ENCODE peak calls at places on chromosomes 6 and 20, in four cellular contexts. One of them, this sample, is unnamed.

GRCh38 chr6:142685852-142686718 is 258.9 kb downstream of the HIVEP2 start:
- DNase-seq in Calu3: no peak
- DNase-seq in stimulated activated CD4-positive, alpha-beta T cell treated with anti-CD3 and anti-CD28 coated beads, Interleukin-1b, Interleukin-23, amount 100 ng/mL, for 24 hours: no peak
- DNase-seq in caudate nucleus: no peak
- DNase-seq in this sample: peak; percentile 28

GRCh38 chr6:94510877-94511276 is 1066.5 kb upstream of the MANEA start:
- DNase-seq in Calu3: no peak
- DNase-seq in stimulated activated CD4-positive, alpha-beta T cell treated with anti-CD3 and anti-CD28 coated beads, Interleukin-1b, Interleukin-23, amount 100 ng/mL, for 24 hours: no peak
- DNase-seq in caudate nucleus: no peak
- DNase-seq in this sample: no peak

GRCh38 chr6:13760948-13761347 is 49.3 kb upstream of the RANBP9 start:
- DNase-seq in Calu3: no peak
- DNase-seq in stimulated activated CD4-positive, alpha-beta T cell treated with anti-CD3 and anti-CD28 coated beads, Interleukin-1b, Interleukin-23, amount 100 ng/mL, for 24 hours: no peak
- DNase-seq in caudate nucleus: no peak
- DNase-seq in this sample: no peak

GRCh38 chr20:56157530-56158203 is 90.9 kb upstream of the MC3R start:
- DNase-seq in Calu3: no peak
- DNase-seq in stimulated activated CD4-positive, alpha-beta T cell treated with anti-CD3 and anti-CD28 coated beads, Interleukin-1b, Interleukin-23, amount 100 ng/mL, for 24 hours: no peak
- DNase-seq in caudate nucleus: no peak
- DNase-seq in this sample: no peak

GRCh38 chr6:3911614-3912336 is 62.6 kb downstream of the FAM50B start:
- DNase-seq in Calu3: peak; percentile 77
- DNase-seq in stimulated activated CD4-positive, alpha-beta T cell treated with anti-CD3 and anti-CD28 coated beads, Interleukin-1b, Interleukin-23, amount 100 ng/mL, for 24 hours: no peak
- DNase-seq in caudate nucleus: no peak
- DNase-seq in this sample: no peak

GRCh38 chr6:91276315-91276714 is 689.4 kb upstream of the MAP3K7 start:
- DNase-seq in Calu3: no peak
- DNase-seq in stimulated activated CD4-positive, alpha-beta T cell treated with anti-CD3 and anti-CD28 coated beads, Interleukin-1b, Interleukin-23, amount 100 ng/mL, for 24 hours: no peak
- DNase-seq in caudate nucleus: no peak
- DNase-seq in this sample: no peak

GRCh38 chr6:87574237-87574636 is 15.6 kb downstream of the RARS2 start:
- DNase-seq in Calu3: no peak
- DNase-seq in stimulated activated CD4-positive, alpha-beta T cell treated with anti-CD3 and anti-CD28 coated beads, Interleukin-1b, Interleukin-23, amount 100 ng/mL, for 24 hours: no peak
- DNase-seq in caudate nucleus: no peak
- DNase-seq in this sample: no peak

GRCh38 chr6:117605169-117605826 is 3.0 kb upstream of the GOPC start:
- DNase-seq in Calu3: peak; percentile 59
- DNase-seq in stimulated activated CD4-positive, alpha-beta T cell treated with anti-CD3 and anti-CD28 coated beads, Interleukin-1b, Interleukin-23, amount 100 ng/mL, for 24 hours: no peak
- DNase-seq in caudate nucleus: peak; percentile 12
- DNase-seq in this sample: peak; percentile 46

GRCh38 chr6:96304997-96305396 is 216.6 kb upstream of the UFL1 start:
- DNase-seq in Calu3: no peak
- DNase-seq in stimulated activated CD4-positive, alpha-beta T cell treated with anti-CD3 and anti-CD28 coated beads, Interleukin-1b, Interleukin-23, amount 100 ng/mL, for 24 hours: no peak
- DNase-seq in caudate nucleus: no peak
- DNase-seq in this sample: no peak

GRCh38 chr6:113122060-113122459 is 735.1 kb upstream of the MARCKS start:
- DNase-seq in Calu3: peak; percentile 44
- DNase-seq in stimulated activated CD4-positive, alpha-beta T cell treated with anti-CD3 and anti-CD28 coated beads, Interleukin-1b, Interleukin-23, amount 100 ng/mL, for 24 hours: no peak
- DNase-seq in caudate nucleus: no peak
- DNase-seq in this sample: no peak

GRCh38 chr6:17439243-17439993 is 46.0 kb downstream of the CAP2 start:
- DNase-seq in Calu3: no peak
- DNase-seq in stimulated activated CD4-positive, alpha-beta T cell treated with anti-CD3 and anti-CD28 coated beads, Interleukin-1b, Interleukin-23, amount 100 ng/mL, for 24 hours: no peak
- DNase-seq in caudate nucleus: no peak
- DNase-seq in this sample: no peak

GRCh38 chr20:53934421-53935352 is 135.7 kb downstream of the BCAS1 start:
- DNase-seq in Calu3: no peak
- DNase-seq in stimulated activated CD4-positive, alpha-beta T cell treated with anti-CD3 and anti-CD28 coated beads, Interleukin-1b, Interleukin-23, amount 100 ng/mL, for 24 hours: no peak
- DNase-seq in caudate nucleus: no peak
- DNase-seq in this sample: no peak

GRCh38 chr6:169838291-169839028 is 87.0 kb downstream of the ERMARD start:
- DNase-seq in Calu3: no peak
- DNase-seq in stimulated activated CD4-positive, alpha-beta T cell treated with anti-CD3 and anti-CD28 coated beads, Interleukin-1b, Interleukin-23, amount 100 ng/mL, for 24 hours: no peak
- DNase-seq in caudate nucleus: no peak
- DNase-seq in this sample: no peak

GRCh38 chr6:86502522-86502921 is 434.8 kb upstream of the HTR1E start:
- DNase-seq in Calu3: no peak
- DNase-seq in stimulated activated CD4-positive, alpha-beta T cell treated with anti-CD3 and anti-CD28 coated beads, Interleukin-1b, Interleukin-23, amount 100 ng/mL, for 24 hours: no peak
- DNase-seq in caudate nucleus: no peak
- DNase-seq in this sample: no peak

GRCh38 chr6:167663784-167664432 is 162.8 kb upstream of the AFDN start:
- DNase-seq in Calu3: no peak
- DNase-seq in stimulated activated CD4-positive, alpha-beta T cell treated with anti-CD3 and anti-CD28 coated beads, Interleukin-1b, Interleukin-23, amount 100 ng/mL, for 24 hours: no peak
- DNase-seq in caudate nucleus: no peak
- DNase-seq in this sample: no peak

GRCh38 chr6:23584134-23584763 is 541.8 kb upstream of the NRSN1 start:
- DNase-seq in Calu3: no peak
- DNase-seq in stimulated activated CD4-positive, alpha-beta T cell treated with anti-CD3 and anti-CD28 coated beads, Interleukin-1b, Interleukin-23, amount 100 ng/mL, for 24 hours: no peak
- DNase-seq in caudate nucleus: no peak
- DNase-seq in this sample: no peak

GRCh38 chr6:96116674-96117073 is 100.9 kb downstream of the FUT9 start:
- DNase-seq in Calu3: no peak
- DNase-seq in stimulated activated CD4-positive, alpha-beta T cell treated with anti-CD3 and anti-CD28 coated beads, Interleukin-1b, Interleukin-23, amount 100 ng/mL, for 24 hours: no peak
- DNase-seq in caudate nucleus: no peak
- DNase-seq in this sample: no peak